ENCODE peak calls at places on chromosomes 12 and 14, in ten cellular contexts. A, R, B, D, E, L, I, S, W and V are unnamed samples.

GRCh38 chr12:88914967-88915366 is 334.7 kb upstream of the KITLG start:
- DNase-seq in A (no peak), R (no peak), B (no peak), D (no peak), E (no peak), L (no peak), I (no peak), S (no peak), W (no peak), V (no peak)

GRCh38 chr12:56326533-56326932 is 7.3 kb downstream of the PAN2 start:
- DNase-seq in A (no peak), R (no peak), B (no peak), D (peak), E (no peak), L (no peak), I (no peak), S (no peak), W (no peak), V (no peak)

GRCh38 chr12:54191550-54192022 is 2.8 kb upstream of the SMUG1 start:
- DNase-seq in A (peak), R (peak), B (peak), D (peak), E (peak), L (peak), I (peak), S (peak), W (peak), V (peak)

GRCh38 chr12:105330938-105331804 is 680 bp downstream of the C12orf75 start:
- DNase-seq in A (peak), R (no peak), B (peak), D (peak), E (no peak), L (peak), I (no peak), S (peak), W (no peak), V (no peak)

GRCh38 chr12:16307843-16308475 is 30.5 kb upstream of the SLC15A5 start:
- DNase-seq in A (no peak), R (no peak), B (no peak), D (peak), E (no peak), L (no peak), I (no peak), S (no peak), W (no peak), V (no peak)

GRCh38 chr14:41482861-41483260 is 123.8 kb upstream of the LRFN5 start:
- DNase-seq in A (no peak), R (no peak), B (no peak), D (no peak), E (no peak), L (no peak), I (no peak), S (no peak), W (no peak), V (no peak)

GRCh38 chr12:15172423-15172822 is 48.8 kb downstream of the RERG start:
- DNase-seq in A (no peak), R (no peak), B (no peak), D (no peak), E (no peak), L (no peak), I (no peak), S (no peak), W (no peak), V (no peak)

GRCh38 chr14:99831915-99832314 is 38.7 kb downstream of the EML1 start:
- DNase-seq in A (no peak), R (no peak), B (no peak), D (no peak), E (no peak), L (no peak), I (no peak), S (no peak), W (no peak), V (no peak)

GRCh38 chr12:27624586-27624985 is 71.7 kb upstream of the REP15 start:
- DNase-seq in A (no peak), R (no peak), B (no peak), D (no peak), E (no peak), L (no peak), I (no peak), S (no peak), W (no peak), V (no peak)

GRCh38 chr14:104115131-104115600 is 23.2 kb upstream of the KIF26A start:
- DNase-seq in A (no peak), R (no peak), B (no peak), D (no peak), E (no peak), L (peak), I (no peak), S (no peak), W (no peak), V (no peak)

GRCh38 chr14:105247026-105247425 is 1.3 kb upstream of the BTBD6 start:
- DNase-seq in A (no peak), R (no peak), B (no peak), D (no peak), E (no peak), L (no peak), I (no peak), S (no peak), W (no peak), V (peak)

GRCh38 chr12:9084417-9084816 is 31.3 kb downstream of the A2M start:
- DNase-seq in A (no peak), R (no peak), B (no peak), D (no peak), E (no peak), L (no peak), I (no peak), S (no peak), W (no peak), V (no peak)

GRCh38 chr12:51721281-51721940 is 127.1 kb downstream of the FIGNL2 start:
- DNase-seq in A (peak), R (peak), B (no peak), D (no peak), E (peak), L (peak), I (no peak), S (peak), W (no peak), V (peak)

GRCh38 chr12:118136559-118137003 is 657 bp downstream of the PEBP1 start:
- DNase-seq in A (peak), R (peak), B (peak), D (no peak), E (peak), L (peak), I (no peak), S (peak), W (no peak), V (peak)

GRCh38 chr12:95286713-95287112 is 69.1 kb downstream of the VEZT start:
- DNase-seq in A (no peak), R (no peak), B (no peak), D (no peak), E (no peak), L (no peak), I (no peak), S (no peak), W (no peak), V (no peak)